ENCODE peak calls at places on chromosomes 13 and 19, in ten cellular contexts. Y, O, M, D, G, H, U, L, V and Z are unnamed samples.

GRCh38 chr13:73231456-73231855 is 172.7 kb downstream of the KLF5 start:
- DNase-seq in H (peak), U (peak), Y (no peak), L (no peak), O (no peak), M (no peak), D (no peak), V (no peak), G (no peak), Z (no peak)

GRCh38 chr13:60398949-60399589 is 2.0 kb downstream of the TDRD3 start:
- DNase-seq in Y (peak), O (no peak), D (no peak), V (no peak), L (no peak), U (no peak), H (no peak), M (no peak), G (peak), Z (no peak)

GRCh38 chr19:5916201-5916708 is 2.2 kb downstream of the CAPS start:
- DNase-seq in V (no peak), G (no peak), M (no peak), D (no peak), O (no peak), L (no peak), Y (no peak), U (no peak), H (no peak), Z (no peak)

GRCh38 chr13:47008318-47008717 is 111.5 kb upstream of the HTR2A start:
- DNase-seq in Y (no peak), H (no peak), M (no peak), V (no peak), L (no peak), U (no peak), O (no peak), D (no peak), G (no peak), Z (no peak)

GRCh38 chr19:31118926-31119325 is 230.3 kb downstream of the TSHZ3 start:
- DNase-seq in Y (no peak), G (no peak), M (no peak), O (no peak), U (no peak), L (no peak), V (no peak), D (no peak), H (no peak), Z (peak)

GRCh38 chr13:60165391-60166099 is 1.8 kb upstream of the DIAPH3 start:
- DNase-seq in O (no peak), U (no peak), D (no peak), H (peak), V (no peak), G (peak), Y (no peak), M (no peak), L (no peak), Z (no peak)

GRCh38 chr13:99357149-99357596 is 50.0 kb upstream of the GPR183 start:
- DNase-seq in U (no peak), O (no peak), Y (peak), D (peak), H (peak), G (no peak), V (no peak), M (no peak), L (no peak), Z (no peak)

GRCh38 chr13:40440990-40441820 is 225.2 kb downstream of the FOXO1 start:
- DNase-seq in H (peak), V (peak), Y (no peak), G (peak), M (no peak), D (no peak), L (peak), O (peak), U (no peak), Z (no peak)

GRCh38 chr19:10644351-10645007 is 9.7 kb upstream of the ILF3 start:
- DNase-seq in M (peak), D (peak), Y (peak), L (peak), V (peak), O (peak), G (peak), H (peak), U (peak), Z (peak)

GRCh38 chr13:36858285-36858684 is 39.3 kb downstream of the RFXAP start:
- DNase-seq in O (no peak), Y (peak), G (peak), H (peak), V (no peak), D (no peak), L (no peak), U (peak), M (peak), Z (peak)